ENCODE peak calls at places on chromosomes 11 and 22, in seven cellular contexts. One of them, this sample, is unnamed.

GRCh38 chr11:134752964-134753804 is 341.1 kb upstream of the B3GAT1 start:
- DNase-seq in neuronal stem cell: no peak
- DNase-seq in H9: no peak
- DNase-seq in IMR-90: no peak
- DNase-seq in mesenchymal stem cell: no peak
- DNase-seq in H1: no peak
- DNase-seq in trophoblast cell: peak; percentile 37
- DNase-seq in this sample: no peak

GRCh38 chr11:88188251-88189030 is 13.2 kb upstream of the RAB38 start:
- DNase-seq in neuronal stem cell: no peak
- DNase-seq in H9: no peak
- DNase-seq in IMR-90: no peak
- DNase-seq in mesenchymal stem cell: peak; percentile 59
- DNase-seq in H1: no peak
- DNase-seq in trophoblast cell: no peak
- DNase-seq in this sample: peak; percentile 47

GRCh38 chr11:104830080-104830479 is 68.2 kb downstream of the CASP12 start:
- DNase-seq in neuronal stem cell: no peak
- DNase-seq in H9: no peak
- DNase-seq in IMR-90: peak; percentile 72
- DNase-seq in mesenchymal stem cell: peak; percentile 27
- DNase-seq in H1: no peak
- DNase-seq in trophoblast cell: no peak
- DNase-seq in this sample: no peak

GRCh38 chr11:3202759-3203158 is 15.9 kb downstream of the MRGPRG start:
- DNase-seq in neuronal stem cell: no peak
- DNase-seq in H9: no peak
- DNase-seq in IMR-90: no peak
- DNase-seq in mesenchymal stem cell: no peak
- DNase-seq in H1: no peak
- DNase-seq in trophoblast cell: no peak
- DNase-seq in this sample: no peak

GRCh38 chr11:73295996-73296318 is 12.1 kb upstream of the ARHGEF17 start:
- DNase-seq in neuronal stem cell: no peak
- DNase-seq in H9: no peak
- DNase-seq in IMR-90: no peak
- DNase-seq in mesenchymal stem cell: no peak
- DNase-seq in H1: no peak
- DNase-seq in trophoblast cell: no peak
- DNase-seq in this sample: no peak

GRCh38 chr11:1761857-1762536 is 1.7 kb downstream of the CTSD start:
- DNase-seq in neuronal stem cell: no peak
- DNase-seq in H9: no peak
- DNase-seq in IMR-90: no peak
- DNase-seq in mesenchymal stem cell: no peak
- DNase-seq in H1: no peak
- DNase-seq in trophoblast cell: no peak
- DNase-seq in this sample: no peak

GRCh38 chr11:105004021-105004420 is 18.9 kb downstream of the CASP5 start:
- DNase-seq in neuronal stem cell: no peak
- DNase-seq in H9: no peak
- DNase-seq in IMR-90: no peak
- DNase-seq in mesenchymal stem cell: no peak
- DNase-seq in H1: no peak
- DNase-seq in trophoblast cell: no peak
- DNase-seq in this sample: no peak

GRCh38 chr11:87144266-87144665 is 106.5 kb downstream of the TMEM135 start:
- DNase-seq in neuronal stem cell: no peak
- DNase-seq in H9: no peak
- DNase-seq in IMR-90: no peak
- DNase-seq in mesenchymal stem cell: no peak
- DNase-seq in H1: no peak
- DNase-seq in trophoblast cell: no peak
- DNase-seq in this sample: no peak

GRCh38 chr11:15532432-15532831 is 417.7 kb downstream of the INSC start:
- DNase-seq in neuronal stem cell: no peak
- DNase-seq in H9: no peak
- DNase-seq in IMR-90: no peak
- DNase-seq in mesenchymal stem cell: no peak
- DNase-seq in H1: no peak
- DNase-seq in trophoblast cell: no peak
- DNase-seq in this sample: no peak

GRCh38 chr11:33658195-33658900 is 42.3 kb downstream of the C11orf91 start:
- DNase-seq in neuronal stem cell: no peak
- DNase-seq in H9: peak; percentile 63
- DNase-seq in IMR-90: no peak
- DNase-seq in mesenchymal stem cell: no peak
- DNase-seq in H1: no peak
- DNase-seq in trophoblast cell: peak; percentile 30
- DNase-seq in this sample: peak; percentile 13

GRCh38 chr11:60363542-60364525 is 14.5 kb upstream of the MS4A7 start:
- DNase-seq in neuronal stem cell: peak; percentile 72
- DNase-seq in H9: peak; percentile 62
- DNase-seq in IMR-90: peak; percentile 25
- DNase-seq in mesenchymal stem cell: peak; percentile 68
- DNase-seq in H1: no peak
- DNase-seq in trophoblast cell: peak; percentile 92
- DNase-seq in this sample: peak; percentile 76

GRCh38 chr11:120332822-120333716 is 3.1 kb upstream of the ARHGEF12 start:
- DNase-seq in neuronal stem cell: no peak
- DNase-seq in H9: no peak
- DNase-seq in IMR-90: no peak
- DNase-seq in mesenchymal stem cell: no peak
- DNase-seq in H1: no peak
- DNase-seq in trophoblast cell: no peak
- DNase-seq in this sample: no peak

GRCh38 chr11:1230456-1231395 is 7.9 kb downstream of the MUC5B start:
- DNase-seq in neuronal stem cell: no peak
- DNase-seq in H9: peak; percentile 41
- DNase-seq in IMR-90: no peak
- DNase-seq in mesenchymal stem cell: no peak
- DNase-seq in H1: no peak
- DNase-seq in trophoblast cell: peak; percentile 42
- DNase-seq in this sample: no peak

GRCh38 chr11:132718711-132719641 is 813.3 kb downstream of the OPCML start:
- DNase-seq in neuronal stem cell: no peak
- DNase-seq in H9: no peak
- DNase-seq in IMR-90: peak; percentile 8
- DNase-seq in mesenchymal stem cell: peak; percentile 8
- DNase-seq in H1: no peak
- DNase-seq in trophoblast cell: no peak
- DNase-seq in this sample: peak; percentile 55

GRCh38 chr11:34356918-34357645 is 728 bp downstream of the ABTB2 start:
- DNase-seq in neuronal stem cell: peak; percentile 54
- DNase-seq in H9: peak; percentile 61
- DNase-seq in IMR-90: peak; percentile 51
- DNase-seq in mesenchymal stem cell: peak; percentile 78
- DNase-seq in H1: no peak
- DNase-seq in trophoblast cell: peak; percentile 56
- DNase-seq in this sample: peak; percentile 84

GRCh38 chr22:22745225-22746060 is 101.0 kb downstream of the GGTLC2 start:
- DNase-seq in neuronal stem cell: peak; percentile 15
- DNase-seq in H9: peak; percentile 70
- DNase-seq in IMR-90: peak; percentile 19
- DNase-seq in mesenchymal stem cell: no peak
- DNase-seq in H1: no peak
- DNase-seq in trophoblast cell: peak; percentile 55
- DNase-seq in this sample: peak; percentile 41

GRCh38 chr11:45644981-45645889 is 20.2 kb downstream of the CHST1 start:
- DNase-seq in neuronal stem cell: no peak
- DNase-seq in H9: no peak
- DNase-seq in IMR-90: no peak
- DNase-seq in mesenchymal stem cell: no peak
- DNase-seq in H1: no peak
- DNase-seq in trophoblast cell: no peak
- DNase-seq in this sample: no peak

GRCh38 chr11:45647329-45647728 is 18.1 kb downstream of the CHST1 start:
- DNase-seq in neuronal stem cell: no peak
- DNase-seq in H9: no peak
- DNase-seq in IMR-90: no peak
- DNase-seq in mesenchymal stem cell: no peak
- DNase-seq in H1: no peak
- DNase-seq in trophoblast cell: no peak
- DNase-seq in this sample: no peak

GRCh38 chr11:45647786-45648185 is 17.6 kb downstream of the CHST1 start:
- DNase-seq in neuronal stem cell: peak; percentile 57
- DNase-seq in H9: peak; percentile 58
- DNase-seq in IMR-90: no peak
- DNase-seq in mesenchymal stem cell: no peak
- DNase-seq in H1: no peak
- DNase-seq in trophoblast cell: no peak
- DNase-seq in this sample: peak; percentile 75

GRCh38 chr11:45648931-45649330 is 16.5 kb downstream of the CHST1 start:
- DNase-seq in neuronal stem cell: no peak
- DNase-seq in H9: no peak
- DNase-seq in IMR-90: no peak
- DNase-seq in mesenchymal stem cell: no peak
- DNase-seq in H1: no peak
- DNase-seq in trophoblast cell: no peak
- DNase-seq in this sample: no peak

GRCh38 chr11:45646275-45646970 is 19.0 kb downstream of the CHST1 start:
- DNase-seq in neuronal stem cell: no peak
- DNase-seq in H9: no peak
- DNase-seq in IMR-90: peak; percentile 22
- DNase-seq in mesenchymal stem cell: peak; percentile 46
- DNase-seq in H1: no peak
- DNase-seq in trophoblast cell: peak; percentile 40
- DNase-seq in this sample: peak; percentile 48
- H4K8ac ChIP-seq in neuronal stem cell: no peak overlapping the region
- H4K8ac ChIP-seq in H9: no peak overlapping the region
- H4K8ac ChIP-seq in IMR-90: no peak overlapping the region
- H4K8ac ChIP-seq in mesenchymal stem cell: no peak overlapping the region
- H4K8ac ChIP-seq in H1: no peak overlapping the region
- H4K8ac ChIP-seq in trophoblast cell: no peak overlapping the region
- H4K8ac ChIP-seq in this sample: no peak overlapping the region

GRCh38 chr11:45889555-45889954 is 4.1 kb downstream of the MAPK8IP1 start:
- DNase-seq in neuronal stem cell: no peak
- DNase-seq in H9: no peak
- DNase-seq in IMR-90: no peak
- DNase-seq in mesenchymal stem cell: no peak
- DNase-seq in H1: no peak
- DNase-seq in trophoblast cell: no peak
- DNase-seq in this sample: no peak

GRCh38 chr11:45887587-45887986 is 2.1 kb downstream of the MAPK8IP1 start:
- DNase-seq in neuronal stem cell: no peak
- DNase-seq in H9: no peak
- DNase-seq in IMR-90: no peak
- DNase-seq in mesenchymal stem cell: no peak
- DNase-seq in H1: no peak
- DNase-seq in trophoblast cell: no peak
- DNase-seq in this sample: no peak

GRCh38 chr11:45890886-45891550 is 5.6 kb downstream of the MAPK8IP1 start:
- DNase-seq in neuronal stem cell: no peak
- DNase-seq in H9: no peak
- DNase-seq in IMR-90: no peak
- DNase-seq in mesenchymal stem cell: no peak
- DNase-seq in H1: no peak
- DNase-seq in trophoblast cell: no peak
- DNase-seq in this sample: no peak

GRCh38 chr11:45892856-45893255 is 7.4 kb downstream of the MAPK8IP1 start:
- DNase-seq in neuronal stem cell: no peak
- DNase-seq in H9: no peak
- DNase-seq in IMR-90: no peak
- DNase-seq in mesenchymal stem cell: no peak
- DNase-seq in H1: no peak
- DNase-seq in trophoblast cell: no peak
- DNase-seq in this sample: no peak

DNA sequence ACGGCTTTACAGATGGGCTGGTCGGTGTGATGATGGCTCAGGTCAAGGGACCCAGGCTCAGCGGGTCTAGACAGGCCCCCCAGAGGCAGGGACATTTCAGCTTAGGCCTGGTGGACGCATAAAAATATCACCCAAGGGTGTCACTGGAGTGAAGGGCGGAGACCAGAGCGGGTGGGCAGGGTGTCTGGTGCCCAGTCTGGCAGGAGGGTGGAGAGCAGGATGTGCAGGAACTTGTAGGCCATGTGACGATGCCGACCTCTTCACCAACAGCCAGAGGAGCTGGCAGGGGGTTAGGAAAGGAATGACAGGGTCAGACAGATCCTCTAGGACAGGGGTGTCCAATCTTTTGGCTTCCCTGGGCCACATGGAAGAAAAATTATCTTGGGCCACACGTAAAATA is 4.5 kb downstream of the MAPK8IP1 start:
- DNase-seq in neuronal stem cell: no peak
- DNase-seq in H9: no peak
- DNase-seq in IMR-90: no peak
- DNase-seq in mesenchymal stem cell: no peak
- DNase-seq in H1: no peak
- DNase-seq in trophoblast cell: no peak
- DNase-seq in this sample: no peak
- H4K8ac ChIP-seq in neuronal stem cell: no peak overlapping the region
- H4K8ac ChIP-seq in H9: no peak overlapping the region
- H4K8ac ChIP-seq in IMR-90: no peak overlapping the region
- H4K8ac ChIP-seq in mesenchymal stem cell: no peak overlapping the region
- H4K8ac ChIP-seq in H1: no peak overlapping the region
- H4K8ac ChIP-seq in trophoblast cell: no peak overlapping the region
- H4K8ac ChIP-seq in this sample: no peak overlapping the region

DNA sequence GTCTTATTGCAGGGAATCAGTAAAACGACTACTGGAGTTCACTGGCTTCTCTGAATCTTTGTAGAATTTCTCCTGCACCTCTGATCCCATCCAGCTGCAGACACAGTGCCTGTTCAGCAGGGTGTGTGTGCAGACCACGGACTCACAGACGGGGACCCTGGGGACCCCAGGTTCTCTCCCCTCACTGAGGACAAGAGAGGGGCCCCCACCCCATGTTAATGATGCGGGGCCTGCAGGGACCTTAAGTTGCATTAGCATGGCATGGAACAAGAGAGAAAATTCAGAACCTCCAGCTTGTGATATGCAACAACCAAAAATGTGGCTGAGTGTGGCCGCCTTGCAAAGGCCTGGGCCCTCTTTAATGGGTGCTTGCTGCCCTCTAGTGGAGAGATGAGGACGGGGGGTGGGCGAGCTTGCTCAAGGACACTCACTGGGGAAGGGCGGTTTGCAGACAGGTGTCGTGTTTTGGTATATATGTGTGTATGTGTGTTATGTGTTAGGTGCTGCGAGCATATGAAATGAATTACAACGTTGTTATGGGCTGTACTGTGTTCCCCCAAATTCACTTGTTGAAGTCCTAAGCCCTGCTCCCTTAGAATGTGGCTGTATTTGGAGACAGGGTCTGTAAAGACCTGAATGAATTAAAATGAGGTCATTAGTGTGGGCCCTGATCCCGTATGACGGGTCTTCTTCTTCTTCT is 84.4 kb upstream of the SEPTIN5 start:
- DNase-seq in neuronal stem cell: peak; percentile 82
- DNase-seq in H9: peak; percentile 83
- DNase-seq in IMR-90: peak; percentile 71
- DNase-seq in mesenchymal stem cell: peak; percentile 74
- DNase-seq in H1: peak; percentile 60
- DNase-seq in trophoblast cell: peak; percentile 85
- DNase-seq in this sample: peak; percentile 79
- H4K8ac ChIP-seq in neuronal stem cell: no peak overlapping the region
- H4K8ac ChIP-seq in H9: no peak overlapping the region
- H4K8ac ChIP-seq in IMR-90: no peak overlapping the region
- H4K8ac ChIP-seq in mesenchymal stem cell: no peak overlapping the region
- H4K8ac ChIP-seq in H1: no peak overlapping the region
- H4K8ac ChIP-seq in trophoblast cell: no peak overlapping the region
- H4K8ac ChIP-seq in this sample: no peak overlapping the region

GRCh38 chr22:42522546-42522945 is 3.0 kb upstream of the RRP7A start:
- DNase-seq in neuronal stem cell: no peak
- DNase-seq in H9: no peak
- DNase-seq in IMR-90: no peak
- DNase-seq in mesenchymal stem cell: no peak
- DNase-seq in H1: no peak
- DNase-seq in trophoblast cell: no peak
- DNase-seq in this sample: no peak
- H4K8ac ChIP-seq in neuronal stem cell: no peak overlapping the region
- H4K8ac ChIP-seq in H9: no peak overlapping the region
- H4K8ac ChIP-seq in IMR-90: no peak overlapping the region
- H4K8ac ChIP-seq in mesenchymal stem cell: no peak overlapping the region
- H4K8ac ChIP-seq in H1: no peak overlapping the region
- H4K8ac ChIP-seq in trophoblast cell: no peak overlapping the region
- H4K8ac ChIP-seq in this sample: no peak overlapping the region

This sample was measured in mesendoderm.